ENCODE peak calls at places on chromosome 16, in four cellular contexts. One of them, this sample, is unnamed.

GRCh38 chr16:12723681-12724080 is 80.0 kb downstream of the CPPED1 start:
- DNase-seq in epithelial cell of esophagus: no peak
- DNase-seq in sigmoid colon: no peak
- DNase-seq in esophagus muscularis mucosa: no peak
- DNase-seq in this sample: no peak

GRCh38 chr16:20740007-20740883 is 1.4 kb downstream of the THUMPD1 start:
- DNase-seq in epithelial cell of esophagus: peak
- DNase-seq in sigmoid colon: no peak
- DNase-seq in esophagus muscularis mucosa: peak
- DNase-seq in this sample: no peak

GRCh38 chr16:70630960-70631745 is 15.2 kb upstream of the IL34 start:
- DNase-seq in epithelial cell of esophagus: no peak
- DNase-seq in sigmoid colon: no peak
- DNase-seq in esophagus muscularis mucosa: no peak
- DNase-seq in this sample: no peak

GRCh38 chr16:78829280-78829679 is 729.8 kb downstream of the WWOX start:
- DNase-seq in epithelial cell of esophagus: no peak
- DNase-seq in sigmoid colon: no peak
- DNase-seq in esophagus muscularis mucosa: no peak
- DNase-seq in this sample: no peak

GRCh38 chr16:15775209-15775608 is 81.6 kb downstream of the MYH11 start:
- DNase-seq in epithelial cell of esophagus: peak
- DNase-seq in sigmoid colon: no peak
- DNase-seq in esophagus muscularis mucosa: no peak
- DNase-seq in this sample: no peak

GRCh38 chr16:15548482-15548891 is 94.5 kb downstream of the MARF1 start:
- DNase-seq in epithelial cell of esophagus: peak
- DNase-seq in sigmoid colon: no peak
- DNase-seq in esophagus muscularis mucosa: no peak
- DNase-seq in this sample: no peak

GRCh38 chr16:19284207-19284606 is 1.3 kb upstream of the CLEC19A start:
- DNase-seq in epithelial cell of esophagus: peak
- DNase-seq in sigmoid colon: no peak
- DNase-seq in esophagus muscularis mucosa: no peak
- DNase-seq in this sample: no peak

GRCh38 chr16:62548095-62548494 is 511.9 kb upstream of the CDH8 start:
- DNase-seq in epithelial cell of esophagus: no peak
- DNase-seq in sigmoid colon: no peak
- DNase-seq in esophagus muscularis mucosa: no peak
- DNase-seq in this sample: no peak

GRCh38 chr16:57313509-57313908 is 29.0 kb upstream of the PLLP start:
- DNase-seq in epithelial cell of esophagus: no peak
- DNase-seq in sigmoid colon: no peak
- DNase-seq in esophagus muscularis mucosa: peak
- DNase-seq in this sample: no peak

GRCh38 chr16:24139282-24139681 is 116.9 kb upstream of the CACNG3 start:
- DNase-seq in epithelial cell of esophagus: peak
- DNase-seq in sigmoid colon: no peak
- DNase-seq in esophagus muscularis mucosa: no peak
- DNase-seq in this sample: no peak

GRCh38 chr16:25265968-25266367 is 8.3 kb upstream of the ZKSCAN2 start:
- DNase-seq in epithelial cell of esophagus: no peak
- DNase-seq in sigmoid colon: no peak
- DNase-seq in esophagus muscularis mucosa: no peak
- DNase-seq in this sample: no peak

GRCh38 chr16:8905795-8906591 is 23.8 kb downstream of the LITAFD start:
- DNase-seq in epithelial cell of esophagus: no peak
- DNase-seq in sigmoid colon: no peak
- DNase-seq in esophagus muscularis mucosa: no peak
- DNase-seq in this sample: peak

GRCh38 chr16:77696149-77696548 is 26.2 kb upstream of the NUDT7 start:
- DNase-seq in epithelial cell of esophagus: no peak
- DNase-seq in sigmoid colon: no peak
- DNase-seq in esophagus muscularis mucosa: peak
- DNase-seq in this sample: no peak

GRCh38 chr16:72666267-72666666 is 381.7 kb downstream of the ZFHX3 start:
- DNase-seq in epithelial cell of esophagus: peak
- DNase-seq in sigmoid colon: no peak
- DNase-seq in esophagus muscularis mucosa: no peak
- DNase-seq in this sample: no peak

GRCh38 chr16:70770968-70771552 is 29.9 kb downstream of the VAC14 start:
- DNase-seq in epithelial cell of esophagus: peak
- DNase-seq in sigmoid colon: no peak
- DNase-seq in esophagus muscularis mucosa: peak
- DNase-seq in this sample: peak

GRCh38 chr16:76293980-76294690 is 16.9 kb downstream of the CNTNAP4 start:
- DNase-seq in epithelial cell of esophagus: no peak
- DNase-seq in sigmoid colon: no peak
- DNase-seq in esophagus muscularis mucosa: no peak
- DNase-seq in this sample: no peak

GRCh38 chr16:75921281-75921680 is 195.0 kb upstream of the CPHXL start:
- DNase-seq in epithelial cell of esophagus: no peak
- DNase-seq in sigmoid colon: no peak
- DNase-seq in esophagus muscularis mucosa: no peak
- DNase-seq in this sample: no peak

GRCh38 chr16:24041834-24042631 is 206.2 kb downstream of the PRKCB start:
- DNase-seq in epithelial cell of esophagus: peak
- DNase-seq in sigmoid colon: no peak
- DNase-seq in esophagus muscularis mucosa: no peak
- DNase-seq in this sample: no peak

GRCh38 chr16:19844945-19845641 is 39.6 kb downstream of the GPRC5B start:
- DNase-seq in epithelial cell of esophagus: peak
- DNase-seq in sigmoid colon: no peak
- DNase-seq in esophagus muscularis mucosa: no peak
- DNase-seq in this sample: no peak

GRCh38 chr16:66247516-66248089 is 118.9 kb upstream of the CDH5 start:
- DNase-seq in epithelial cell of esophagus: peak
- DNase-seq in sigmoid colon: peak
- DNase-seq in esophagus muscularis mucosa: no peak
- DNase-seq in this sample: peak

GRCh38 chr16:47978491-47979490 is 177.0 kb downstream of the ABCC12 start:
- DNase-seq in epithelial cell of esophagus: no peak
- DNase-seq in sigmoid colon: no peak
- DNase-seq in esophagus muscularis mucosa: peak
- DNase-seq in this sample: no peak

GRCh38 chr16:12253731-12254130 is 277.2 kb downstream of the SNX29 start:
- DNase-seq in epithelial cell of esophagus: no peak
- DNase-seq in sigmoid colon: no peak
- DNase-seq in esophagus muscularis mucosa: no peak
- DNase-seq in this sample: no peak

GRCh38 chr16:84716740-84717139 is 16.9 kb downstream of the USP10 start:
- DNase-seq in epithelial cell of esophagus: no peak
- DNase-seq in sigmoid colon: no peak
- DNase-seq in esophagus muscularis mucosa: no peak
- DNase-seq in this sample: no peak

GRCh38 chr16:55051571-55051970 is 120.9 kb downstream of the IRX5 start:
- DNase-seq in epithelial cell of esophagus: no peak
- DNase-seq in sigmoid colon: peak
- DNase-seq in esophagus muscularis mucosa: no peak
- DNase-seq in this sample: no peak

GRCh38 chr16:30688701-30689100 is 10.3 kb upstream of the SRCAP start:
- DNase-seq in epithelial cell of esophagus: no peak
- DNase-seq in sigmoid colon: no peak
- DNase-seq in esophagus muscularis mucosa: no peak
- DNase-seq in this sample: no peak

GRCh38 chr16:46729326-46729995 is 18.7 kb downstream of the MYLK3 start:
- DNase-seq in epithelial cell of esophagus: no peak
- DNase-seq in sigmoid colon: no peak
- DNase-seq in esophagus muscularis mucosa: no peak
- DNase-seq in this sample: no peak

GRCh38 chr16:87658564-87659225 is 56.4 kb downstream of the JPH3 start:
- DNase-seq in epithelial cell of esophagus: no peak
- DNase-seq in sigmoid colon: no peak
- DNase-seq in esophagus muscularis mucosa: no peak
- DNase-seq in this sample: no peak

GRCh38 chr16:87664792-87665191 is 62.5 kb downstream of the JPH3 start:
- DNase-seq in epithelial cell of esophagus: no peak
- DNase-seq in sigmoid colon: no peak
- DNase-seq in esophagus muscularis mucosa: no peak
- DNase-seq in this sample: no peak

GRCh38 chr16:87662254-87663204 is 60.2 kb downstream of the JPH3 start:
- DNase-seq in epithelial cell of esophagus: no peak
- DNase-seq in sigmoid colon: no peak
- DNase-seq in esophagus muscularis mucosa: no peak
- DNase-seq in this sample: no peak

GRCh38 chr16:87665193-87665592 is 62.9 kb downstream of the JPH3 start:
- DNase-seq in epithelial cell of esophagus: no peak
- DNase-seq in sigmoid colon: no peak
- DNase-seq in esophagus muscularis mucosa: no peak
- DNase-seq in this sample: no peak

GRCh38 chr16:87661561-87661960 is 59.3 kb downstream of the JPH3 start:
- DNase-seq in epithelial cell of esophagus: peak
- DNase-seq in sigmoid colon: no peak
- DNase-seq in esophagus muscularis mucosa: no peak
- DNase-seq in this sample: no peak
- TF ChIP-seq CTCF in epithelial cell of esophagus: no peak
- TF ChIP-seq CTCF in sigmoid colon: no peak
- TF ChIP-seq CTCF in esophagus muscularis mucosa: no peak
- TF ChIP-seq CTCF in this sample: no peak

GRCh38 chr16:1983053-1983543 is 895 bp upstream of the GFER start:
- DNase-seq in epithelial cell of esophagus: no peak
- DNase-seq in sigmoid colon: no peak
- DNase-seq in esophagus muscularis mucosa: no peak
- DNase-seq in this sample: no peak
- TF ChIP-seq CTCF in epithelial cell of esophagus: no peak
- TF ChIP-seq CTCF in sigmoid colon: no peak
- TF ChIP-seq CTCF in esophagus muscularis mucosa: no peak
- TF ChIP-seq CTCF in this sample: no peak

GRCh38 chr16:4734063-4734729 is at the start of the genes ANKS3 and DNAAF8:
- DNase-seq in epithelial cell of esophagus: peak
- DNase-seq in sigmoid colon: peak
- DNase-seq in esophagus muscularis mucosa: peak
- DNase-seq in this sample: peak
- TF ChIP-seq CTCF in epithelial cell of esophagus: no peak
- TF ChIP-seq CTCF in sigmoid colon: no peak
- TF ChIP-seq CTCF in esophagus muscularis mucosa: no peak
- TF ChIP-seq CTCF in this sample: no peak

GRCh38 chr16:3664187-3664896 is 9.9 kb downstream of the DNASE1 start:
- DNase-seq in epithelial cell of esophagus: no peak
- DNase-seq in sigmoid colon: no peak
- DNase-seq in esophagus muscularis mucosa: no peak
- DNase-seq in this sample: no peak
- TF ChIP-seq CTCF in epithelial cell of esophagus: no peak
- TF ChIP-seq CTCF in sigmoid colon: no peak
- TF ChIP-seq CTCF in esophagus muscularis mucosa: no peak
- TF ChIP-seq CTCF in this sample: no peak

DNA sequence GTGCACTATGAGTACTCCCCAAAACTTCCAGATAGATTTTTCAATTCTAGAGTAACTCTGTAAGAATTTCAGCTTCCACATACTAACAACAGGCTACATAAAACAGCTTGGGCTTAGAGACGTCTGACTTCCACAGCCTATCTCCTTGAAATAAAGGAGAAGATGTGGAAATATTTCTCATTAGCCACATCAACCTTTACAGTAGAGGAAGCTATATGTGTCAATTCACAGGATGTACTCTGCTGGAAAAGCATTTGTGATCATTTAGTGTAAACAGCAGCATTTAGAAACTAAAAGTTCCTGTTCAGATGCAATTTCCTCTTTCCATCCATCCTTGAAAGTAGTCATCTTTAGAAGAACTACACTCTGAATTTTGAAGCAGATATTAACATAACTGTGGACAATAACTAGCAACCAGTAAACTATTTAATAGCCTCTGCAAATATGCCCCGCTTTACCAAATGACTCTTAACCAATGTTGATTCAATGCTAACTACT is 46.2 kb downstream of the XPO6 start:
- DNase-seq in epithelial cell of esophagus: no peak
- DNase-seq in sigmoid colon: no peak
- DNase-seq in esophagus muscularis mucosa: no peak
- DNase-seq in this sample: no peak
- TF ChIP-seq CTCF in epithelial cell of esophagus: no peak
- TF ChIP-seq CTCF in sigmoid colon: no peak
- TF ChIP-seq CTCF in esophagus muscularis mucosa: no peak
- TF ChIP-seq CTCF in this sample: no peak

GRCh38 chr16:2962334-2963073 is 1.6 kb upstream of the KREMEN2 start:
- DNase-seq in epithelial cell of esophagus: no peak
- DNase-seq in sigmoid colon: no peak
- DNase-seq in esophagus muscularis mucosa: no peak
- DNase-seq in this sample: peak

GRCh38 chr16:2959206-2959605 is 4.9 kb upstream of the KREMEN2 start:
- DNase-seq in epithelial cell of esophagus: no peak
- DNase-seq in sigmoid colon: no peak
- DNase-seq in esophagus muscularis mucosa: no peak
- DNase-seq in this sample: no peak

GRCh38 chr16:2963611-2964415 is at the start of gene KREMEN2:
- DNase-seq in epithelial cell of esophagus: peak
- DNase-seq in sigmoid colon: no peak
- DNase-seq in esophagus muscularis mucosa: no peak
- DNase-seq in this sample: peak

GRCh38 chr16:2963074-2963610 is 933 bp upstream of the KREMEN2 start:
- DNase-seq in epithelial cell of esophagus: no peak
- DNase-seq in sigmoid colon: no peak
- DNase-seq in esophagus muscularis mucosa: no peak
- DNase-seq in this sample: no peak

DNA sequence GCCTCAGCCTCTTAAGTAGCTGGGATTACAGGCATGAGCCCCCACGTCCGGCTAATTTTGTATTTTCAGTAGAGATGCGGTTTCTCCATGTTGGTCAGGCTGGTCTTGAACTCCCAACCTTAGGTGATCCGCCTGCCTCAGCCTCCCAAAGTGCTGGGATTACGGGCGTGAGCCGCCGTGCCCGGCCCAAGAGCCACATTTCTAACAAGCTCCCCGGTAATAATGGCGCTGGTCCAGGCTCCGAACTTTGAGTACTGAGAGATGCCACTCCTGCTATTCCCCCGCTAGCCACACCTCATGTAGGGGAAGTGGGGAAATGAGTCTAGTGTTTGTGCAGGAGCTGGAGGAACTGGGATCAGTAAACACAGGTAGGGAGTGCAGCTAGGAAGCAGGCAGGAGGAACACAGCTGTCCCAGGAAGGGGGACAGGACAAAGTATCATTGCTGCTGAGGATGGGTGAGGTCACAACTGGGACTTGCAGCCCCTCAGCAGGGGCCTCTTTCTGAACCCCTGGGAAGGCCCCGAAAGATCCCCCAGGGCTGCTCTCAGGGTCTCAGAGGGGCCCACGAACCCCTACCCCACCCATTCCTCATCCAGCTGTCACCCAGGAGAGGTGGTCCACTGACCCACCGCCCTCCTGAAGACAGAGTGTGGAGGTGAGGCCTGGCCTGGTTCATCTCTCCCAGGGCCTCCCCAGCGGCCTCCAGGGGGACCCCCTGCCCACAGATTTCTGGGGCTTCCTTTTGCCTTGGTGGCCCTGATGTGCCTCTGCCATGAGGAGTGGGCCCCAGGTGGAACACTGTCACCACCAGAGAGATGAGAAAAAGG is 3.7 kb upstream of the KREMEN2 start:
- DNase-seq in epithelial cell of esophagus: no peak
- DNase-seq in sigmoid colon: no peak
- DNase-seq in esophagus muscularis mucosa: no peak
- DNase-seq in this sample: no peak
- TF ChIP-seq CTCF in epithelial cell of esophagus: no peak
- TF ChIP-seq CTCF in sigmoid colon: no peak
- TF ChIP-seq CTCF in esophagus muscularis mucosa: no peak
- TF ChIP-seq CTCF in this sample: no peak